ENCODE peak calls at places on chromosomes 16 and 17, in eight cellular contexts. C is AG10803; R is CD8-positive, alpha-beta T cell; K is OCI-LY7; P is endodermal cell; F is cardiac muscle cell; B is heart left ventricle; E is fibroblast of mammary gland. J is an unnamed sample.

GRCh38 chr16:82715833-82716232 is 89.1 kb downstream of the CDH13 start:
- DNase-seq in C (peak), R (no peak), K (no peak), P (peak), F (peak), B (peak), E (no peak), J (no peak)

GRCh38 chr17:67400193-67400592 is 23.1 kb downstream of the PITPNC1 start:
- DNase-seq in C (no peak), R (no peak), K (no peak), P (no peak), F (no peak), B (no peak), E (no peak), J (no peak)

GRCh38 chr17:83144421-83145357 is 65.3 kb downstream of the METRNL start:
- DNase-seq in C (peak), R (no peak), K (no peak), P (no peak), F (peak), B (no peak), E (peak), J (no peak)

GRCh38 chr17:81523139-81524062 is 4.8 kb upstream of the FSCN2 start:
- DNase-seq in C (peak), R (no peak), K (peak), P (peak), F (peak), B (no peak), E (no peak), J (no peak)

GRCh38 chr17:3964203-3965122 is at the start of gene ATP2A3:
- DNase-seq in C (no peak), R (peak), K (peak), P (peak), F (no peak), B (peak), E (no peak), J (no peak)

GRCh38 chr17:14910916-14911315 is 354.2 kb downstream of the PMP22 start:
- DNase-seq in C (no peak), R (no peak), K (no peak), P (no peak), F (no peak), B (no peak), E (no peak), J (no peak)

GRCh38 chr16:66878067-66878466 is 2.2 kb upstream of the PDP2 start:
- DNase-seq in C (peak), R (no peak), K (peak), P (no peak), F (no peak), B (no peak), E (peak), J (no peak)

GRCh38 chr17:34139996-34140395 is 115.1 kb upstream of the CCL2 start:
- DNase-seq in C (no peak), R (no peak), K (no peak), P (no peak), F (no peak), B (no peak), E (no peak), J (no peak)

GRCh38 chr17:82655038-82655479 is 6.8 kb upstream of the WDR45B start:
- DNase-seq in C (no peak), R (no peak), K (no peak), P (no peak), F (peak), B (no peak), E (no peak), J (no peak)

GRCh38 chr17:83194761-83195329 is 115.4 kb downstream of the METRNL start:
- DNase-seq in C (peak), R (no peak), K (no peak), P (no peak), F (no peak), B (peak), E (peak), J (peak)

GRCh38 chr17:57985675-57985974 is 2.4 kb downstream of the VEZF1 start:
- DNase-seq in C (peak), R (no peak), K (no peak), P (no peak), F (no peak), B (no peak), E (peak), J (no peak)

DNA sequence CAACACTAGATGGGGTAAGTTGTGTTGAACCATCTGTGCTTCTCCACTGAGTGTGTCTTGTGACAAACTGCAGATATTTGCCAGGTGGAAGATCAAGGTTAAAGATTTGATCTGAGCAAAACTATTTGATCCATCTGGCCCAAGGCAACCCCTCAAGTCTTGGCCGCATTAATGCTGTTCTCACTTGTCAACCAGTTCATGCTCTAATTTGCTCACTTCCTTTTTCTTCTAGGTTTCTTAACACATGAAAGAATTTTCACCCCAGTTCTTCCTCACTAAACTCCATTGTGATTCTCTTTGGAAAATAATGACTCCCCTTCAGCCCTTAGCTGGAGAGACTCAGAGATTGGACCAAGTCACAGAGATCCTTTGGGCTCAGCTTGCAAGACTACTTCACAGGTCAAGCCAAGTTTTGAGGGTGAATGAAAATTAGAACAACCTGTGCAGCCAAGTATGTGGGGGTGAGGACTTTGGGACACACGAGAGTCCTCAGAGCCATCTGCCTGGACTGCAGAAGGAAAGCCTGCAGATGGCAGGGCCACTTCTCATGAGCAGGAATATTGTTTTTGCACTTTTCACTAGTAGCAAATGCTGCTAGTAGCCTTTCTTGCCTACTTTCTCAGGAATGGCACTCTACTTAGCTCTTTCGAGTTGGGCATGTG is 166.5 kb downstream of the AXIN2 start:
- DNase-seq in C (no peak), R (no peak), K (no peak), P (no peak), F (no peak), B (no peak), E (no peak), J (no peak)
- TF ChIP-seq CTCF in C (no peak), R (no peak), K (no peak), P (no peak), F (no peak), B (no peak), E (no peak), J (no peak)

DNA sequence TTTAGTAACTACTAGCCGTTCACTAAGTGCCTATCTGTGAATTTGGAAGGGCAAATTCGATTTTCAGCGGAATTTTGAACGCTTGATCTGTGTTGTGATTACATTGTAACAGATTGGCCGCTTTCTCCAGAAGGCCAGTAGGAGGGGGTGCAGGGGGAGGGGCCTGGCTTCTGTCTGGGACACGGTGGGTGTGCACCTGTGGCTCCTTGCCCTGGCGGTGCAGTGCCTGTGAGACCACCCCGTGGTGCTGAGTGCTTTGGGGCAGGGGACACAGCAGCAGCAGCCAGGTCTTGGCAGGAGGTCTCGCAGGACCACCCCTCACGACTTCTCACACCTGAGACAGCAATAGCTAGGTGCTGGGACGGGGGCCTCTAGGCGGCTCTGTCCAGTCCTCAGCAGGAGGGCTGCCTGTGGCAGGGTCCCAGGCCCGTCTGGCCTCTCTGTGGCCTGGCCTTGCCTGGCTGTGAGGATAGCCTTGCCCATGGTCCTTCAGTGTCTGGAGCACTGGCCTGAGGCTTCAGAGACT is 1.8 kb downstream of the UBE2I start:
- DNase-seq in C (no peak), R (no peak), K (no peak), P (peak), F (no peak), B (no peak), E (no peak), J (no peak)
- TF ChIP-seq CTCF in C (no peak), R (no peak), K (no peak), P (peak), F (no peak), B (no peak), E (no peak), J (no peak)

GRCh38 chr16:11407047-11407982 is 62.1 kb downstream of the RMI2 start:
- DNase-seq in C (peak), R (peak), K (peak), P (peak), F (peak), B (peak), E (peak), J (no peak)
- TF ChIP-seq CTCF in C (peak), R (peak), K (peak), P (peak), F (peak), B (peak), E (peak), J (peak)

DNA sequence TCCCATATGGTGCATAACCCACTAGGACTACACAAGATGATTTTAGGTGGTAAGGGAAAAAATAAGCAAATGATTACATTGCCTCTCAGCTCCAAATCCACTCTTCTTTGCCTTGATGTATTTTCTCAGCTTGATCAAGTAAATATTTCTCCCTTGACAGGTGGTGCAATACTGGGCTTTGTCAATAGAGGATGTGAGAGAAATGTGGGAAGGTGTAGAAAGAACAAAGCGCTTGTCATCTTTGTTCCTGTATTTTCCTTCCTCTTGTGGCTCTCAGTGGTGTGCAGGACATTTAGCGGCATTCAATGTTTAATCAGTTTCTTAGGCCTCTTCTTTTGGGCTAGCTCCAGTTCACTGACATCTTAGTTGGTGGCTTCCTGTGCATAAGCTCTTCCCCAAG is 1165.8 kb upstream of the GOT2 start:
- DNase-seq in C (no peak), R (no peak), K (no peak), P (no peak), F (no peak), B (no peak), E (no peak), J (no peak)
- TF ChIP-seq CTCF in C (no peak), R (no peak), K (no peak), P (peak), F (no peak), B (no peak), E (no peak), J (no peak)

GRCh38 chr16:17053536-17054160 is 417.1 kb downstream of the XYLT1 start:
- DNase-seq in C (no peak), R (no peak), K (peak), P (no peak), F (no peak), B (no peak), E (no peak), J (no peak)
- TF ChIP-seq CTCF in C (no peak), R (no peak), K (peak), P (peak), F (no peak), B (no peak), E (no peak), J (no peak)

GRCh38 chr17:48070195-48070594 is 22.0 kb downstream of the NFE2L1 start:
- DNase-seq in C (no peak), R (no peak), K (no peak), P (no peak), F (no peak), B (no peak), E (no peak), J (no peak)

GRCh38 chr17:48066656-48067055 is 18.5 kb downstream of the NFE2L1 start:
- DNase-seq in C (no peak), R (no peak), K (no peak), P (no peak), F (no peak), B (no peak), E (no peak), J (no peak)

GRCh38 chr17:48066192-48066591 is 18.0 kb downstream of the NFE2L1 start:
- DNase-seq in C (no peak), R (no peak), K (no peak), P (no peak), F (no peak), B (no peak), E (no peak), J (no peak)

GRCh38 chr17:48067245-48067644 is 19.1 kb downstream of the NFE2L1 start:
- DNase-seq in C (no peak), R (no peak), K (no peak), P (no peak), F (no peak), B (no peak), E (no peak), J (no peak)

DNA sequence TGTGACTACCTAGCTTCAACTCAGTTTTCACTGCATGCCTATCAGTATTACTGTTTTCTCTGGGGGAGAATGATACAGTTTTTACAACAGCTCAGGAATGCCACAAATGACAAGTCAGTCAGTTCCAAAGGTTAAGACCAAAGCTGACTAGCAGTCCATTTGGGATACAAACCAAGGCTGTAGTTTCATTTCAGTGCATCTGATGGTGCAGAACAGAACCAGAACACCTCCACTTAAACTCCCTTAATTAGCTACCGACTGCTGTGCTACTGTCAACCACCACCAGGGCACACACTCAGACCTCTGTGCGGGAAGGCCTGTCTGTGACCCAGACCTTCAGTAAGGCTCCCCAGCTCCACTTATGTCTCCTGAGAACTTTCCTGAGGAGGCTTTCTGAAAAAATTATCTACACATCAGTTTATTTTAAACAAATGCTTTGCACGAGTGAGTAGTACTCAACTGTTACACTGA is 20.4 kb downstream of the NFE2L1 start:
- DNase-seq in C (peak), R (no peak), K (peak), P (peak), F (no peak), B (no peak), E (peak), J (no peak)
- TF ChIP-seq CTCF in C (peak), R (no peak), K (peak), P (peak), F (peak), B (no peak), E (peak), J (no peak)

DNA sequence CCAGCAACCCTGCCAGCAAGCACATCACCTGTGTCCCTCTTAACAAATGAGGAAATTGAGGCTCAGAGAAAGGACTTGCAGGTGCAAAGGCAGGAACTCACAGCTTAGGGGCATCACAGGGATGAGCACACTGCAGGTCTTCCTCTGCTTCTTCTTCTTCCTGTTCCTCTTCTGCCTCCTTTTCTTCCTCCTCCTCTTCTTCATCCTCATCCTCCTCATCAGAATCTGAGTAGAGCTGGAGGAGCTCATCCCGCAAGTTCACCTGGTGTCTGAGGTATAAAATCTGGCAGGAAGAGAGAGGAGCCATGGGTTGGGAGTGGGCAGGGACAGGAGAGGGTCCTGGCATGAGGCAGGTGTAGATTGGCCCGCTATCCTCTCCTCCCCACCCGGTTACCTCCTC is 2.6 kb downstream of the HAP1 start:
- DNase-seq in C (no peak), R (no peak), K (peak), P (no peak), F (no peak), B (no peak), E (no peak), J (no peak)
- TF ChIP-seq CTCF in C (no peak), R (no peak), K (no peak), P (no peak), F (no peak), B (no peak), E (no peak), J (no peak)

J was measured in dorsolateral prefrontal cortex.